ENCODE peak calls at places on chromosomes 16 and 17, in five cellular contexts. One of them, this sample, is unnamed.

GRCh38 chr16:53082509-53082908 is 27.7 kb downstream of the CHD9 start:
- DNase-seq in neuronal stem cell: no peak
- DNase-seq in mesenchymal stem cell: no peak
- DNase-seq in IMR-90: no peak
- DNase-seq in H1: no peak
- DNase-seq in this sample: no peak

GRCh38 chr17:9356488-9356911 is 219.1 kb downstream of the STX8 start:
- DNase-seq in mesenchymal stem cell: no peak
- DNase-seq in H1: no peak
- DNase-seq in neuronal stem cell: no peak
- DNase-seq in IMR-90: no peak
- DNase-seq in this sample: no peak

GRCh38 chr17:29241015-29241963 is 5.4 kb upstream of the CRYBA1 start:
- DNase-seq in neuronal stem cell: peak; percentile 63
- DNase-seq in IMR-90: peak; percentile 98
- DNase-seq in mesenchymal stem cell: peak; percentile 97
- DNase-seq in H1: peak; percentile 67
- DNase-seq in this sample: peak; percentile 77

GRCh38 chr16:1310832-1311200 is 1.4 kb downstream of the UBE2I start:
- DNase-seq in neuronal stem cell: no peak
- DNase-seq in IMR-90: no peak
- DNase-seq in H1: no peak
- DNase-seq in mesenchymal stem cell: peak; percentile 23
- DNase-seq in this sample: no peak

GRCh38 chr16:842061-842476 is 41.5 kb upstream of the GNG13 start:
- DNase-seq in mesenchymal stem cell: no peak
- DNase-seq in H1: no peak
- DNase-seq in IMR-90: peak; percentile 8
- DNase-seq in neuronal stem cell: no peak
- DNase-seq in this sample: no peak

GRCh38 chr17:80970762-80971703 is 20.6 kb upstream of the CHMP6 start:
- DNase-seq in neuronal stem cell: no peak
- DNase-seq in H1: no peak
- DNase-seq in IMR-90: no peak
- DNase-seq in mesenchymal stem cell: no peak
- DNase-seq in this sample: no peak

GRCh38 chr17:2137342-2138098 is 82.6 kb downstream of the HIC1 start:
- DNase-seq in mesenchymal stem cell: peak; percentile 95
- DNase-seq in IMR-90: peak; percentile 90
- DNase-seq in neuronal stem cell: peak; percentile 64
- DNase-seq in H1: peak; percentile 29
- DNase-seq in this sample: peak; percentile 93

GRCh38 chr16:709651-710499 is 4.3 kb upstream of the FBXL16 start:
- DNase-seq in H1: no peak
- DNase-seq in mesenchymal stem cell: peak; percentile 92
- DNase-seq in IMR-90: peak; percentile 88
- DNase-seq in neuronal stem cell: peak; percentile 87
- DNase-seq in this sample: peak; percentile 50

GRCh38 chr16:66740010-66740409 is 11.4 kb downstream of the DYNC1LI2 start:
- DNase-seq in IMR-90: peak; percentile 32
- DNase-seq in H1: no peak
- DNase-seq in mesenchymal stem cell: peak; percentile 55
- DNase-seq in neuronal stem cell: peak; percentile 46
- DNase-seq in this sample: peak; percentile 60

GRCh38 chr16:83338941-83339340 is 468.8 kb upstream of the HSBP1 start:
- DNase-seq in mesenchymal stem cell: peak; percentile 43
- DNase-seq in IMR-90: peak; percentile 37
- DNase-seq in neuronal stem cell: no peak
- DNase-seq in H1: no peak
- DNase-seq in this sample: no peak

GRCh38 chr16:46736695-46737094 is 11.4 kb downstream of the MYLK3 start:
- DNase-seq in IMR-90: no peak
- DNase-seq in H1: no peak
- DNase-seq in neuronal stem cell: no peak
- DNase-seq in mesenchymal stem cell: peak; percentile 18
- DNase-seq in this sample: peak; percentile 45

GRCh38 chr17:27481327-27481726 is 25.1 kb downstream of the KSR1 start:
- DNase-seq in IMR-90: no peak
- DNase-seq in H1: no peak
- DNase-seq in mesenchymal stem cell: no peak
- DNase-seq in neuronal stem cell: no peak
- DNase-seq in this sample: no peak

GRCh38 chr17:58568050-58568830 is 53.8 kb upstream of the MTMR4 start:
- DNase-seq in neuronal stem cell: no peak
- DNase-seq in H1: no peak
- DNase-seq in IMR-90: no peak
- DNase-seq in mesenchymal stem cell: no peak
- DNase-seq in this sample: no peak

GRCh38 chr17:32342603-32343325 is 791 bp upstream of the C17orf75 start:
- DNase-seq in H1: no peak
- DNase-seq in neuronal stem cell: no peak
- DNase-seq in mesenchymal stem cell: no peak
- DNase-seq in IMR-90: no peak
- DNase-seq in this sample: no peak

GRCh38 chr16:66696669-66697630 is at the start of gene CMTM4:
- DNase-seq in mesenchymal stem cell: peak; percentile 85
- DNase-seq in neuronal stem cell: peak; percentile 89
- DNase-seq in IMR-90: peak; percentile 80
- DNase-seq in H1: no peak
- DNase-seq in this sample: peak; percentile 86

GRCh38 chr17:6455321-6455705 is 11.1 kb downstream of the PIMREG start:
- DNase-seq in mesenchymal stem cell: no peak
- DNase-seq in H1: no peak
- DNase-seq in IMR-90: peak; percentile 17
- DNase-seq in neuronal stem cell: no peak
- DNase-seq in this sample: peak; percentile 81

GRCh38 chr17:4881761-4882555 is 17.4 kb upstream of the C17orf107 start:
- DNase-seq in IMR-90: peak; percentile 12
- DNase-seq in neuronal stem cell: peak; percentile 29
- DNase-seq in mesenchymal stem cell: peak; percentile 43
- DNase-seq in H1: no peak
- DNase-seq in this sample: peak; percentile 88

GRCh38 chr16:65666132-65666869 is 544.4 kb upstream of the CDH11 start:
- DNase-seq in H1: no peak
- DNase-seq in mesenchymal stem cell: no peak
- DNase-seq in IMR-90: no peak
- DNase-seq in neuronal stem cell: no peak
- DNase-seq in this sample: peak; percentile 34

GRCh38 chr17:19354123-19354522 is 8.4 kb downstream of the B9D1 start:
- DNase-seq in H1: no peak
- DNase-seq in IMR-90: peak; percentile 94
- DNase-seq in neuronal stem cell: no peak
- DNase-seq in mesenchymal stem cell: peak; percentile 85
- DNase-seq in this sample: no peak

GRCh38 chr17:82497483-82498405 is 21.8 kb upstream of the FOXK2 start:
- DNase-seq in neuronal stem cell: peak; percentile 40
- DNase-seq in mesenchymal stem cell: peak; percentile 74
- DNase-seq in IMR-90: peak; percentile 82
- DNase-seq in H1: no peak
- DNase-seq in this sample: no peak

GRCh38 chr16:11217651-11218323 is 38.2 kb downstream of the SOCS1 start:
- DNase-seq in neuronal stem cell: no peak
- DNase-seq in IMR-90: no peak
- DNase-seq in H1: no peak
- DNase-seq in mesenchymal stem cell: no peak
- DNase-seq in this sample: no peak

GRCh38 chr17:76379275-76379641 is 5.2 kb upstream of the SPHK1 start:
- DNase-seq in neuronal stem cell: no peak
- DNase-seq in H1: no peak
- DNase-seq in mesenchymal stem cell: no peak
- DNase-seq in IMR-90: no peak
- DNase-seq in this sample: no peak

GRCh38 chr17:36583787-36584186 is 7.9 kb upstream of the DHRS11 start:
- DNase-seq in H1: no peak
- DNase-seq in IMR-90: no peak
- DNase-seq in neuronal stem cell: no peak
- DNase-seq in mesenchymal stem cell: no peak
- DNase-seq in this sample: no peak

GRCh38 chr17:74446551-74447500 is 14.9 kb downstream of the GPRC5C start:
- DNase-seq in mesenchymal stem cell: no peak
- DNase-seq in H1: no peak
- DNase-seq in IMR-90: no peak
- DNase-seq in neuronal stem cell: no peak
- DNase-seq in this sample: no peak

GRCh38 chr16:66928702-66929388 is 3.5 kb upstream of the RRAD start:
- DNase-seq in IMR-90: peak; percentile 35
- DNase-seq in mesenchymal stem cell: peak; percentile 55
- DNase-seq in neuronal stem cell: no peak
- DNase-seq in H1: peak; percentile 34
- DNase-seq in this sample: peak; percentile 70

GRCh38 chr16:89261691-89262563 is 44.4 kb downstream of the ZNF778 start:
- DNase-seq in H1: no peak
- DNase-seq in IMR-90: peak; percentile 13
- DNase-seq in neuronal stem cell: no peak
- DNase-seq in mesenchymal stem cell: peak; percentile 50
- DNase-seq in this sample: no peak

GRCh38 chr17:75899353-75899752 is 2.6 kb upstream of the TRIM65 start:
- DNase-seq in IMR-90: no peak
- DNase-seq in H1: no peak
- DNase-seq in neuronal stem cell: no peak
- DNase-seq in mesenchymal stem cell: no peak
- DNase-seq in this sample: peak; percentile 30

GRCh38 chr16:71781741-71782140 is 26.9 kb downstream of the AP1G1 start:
- DNase-seq in IMR-90: peak; percentile 19
- DNase-seq in mesenchymal stem cell: peak; percentile 42
- DNase-seq in H1: no peak
- DNase-seq in neuronal stem cell: no peak
- DNase-seq in this sample: no peak

GRCh38 chr16:87864331-87864989 is 4.8 kb downstream of the SLC7A5 start:
- DNase-seq in mesenchymal stem cell: no peak
- DNase-seq in IMR-90: peak; percentile 55
- DNase-seq in neuronal stem cell: no peak
- DNase-seq in H1: no peak
- DNase-seq in this sample: no peak

GRCh38 chr17:35372846-35373531 is 432 bp downstream of the SLFN11 start:
- DNase-seq in neuronal stem cell: no peak
- DNase-seq in mesenchymal stem cell: no peak
- DNase-seq in H1: no peak
- DNase-seq in IMR-90: no peak
- DNase-seq in this sample: peak; percentile 41

GRCh38 chr16:70778901-70779309 is 22.1 kb downstream of the VAC14 start:
- DNase-seq in mesenchymal stem cell: peak; percentile 83
- DNase-seq in IMR-90: peak; percentile 92
- DNase-seq in neuronal stem cell: peak; percentile 75
- DNase-seq in H1: peak; percentile 74
- DNase-seq in this sample: peak; percentile 86

GRCh38 chr17:41439375-41439774 is 1.4 kb downstream of the KRT38 start:
- DNase-seq in H1: no peak
- DNase-seq in IMR-90: peak; percentile 44
- DNase-seq in mesenchymal stem cell: no peak
- DNase-seq in neuronal stem cell: no peak
- DNase-seq in this sample: no peak

GRCh38 chr17:41434313-41434895 is 6.4 kb downstream of the KRT38 start:
- DNase-seq in IMR-90: no peak
- DNase-seq in mesenchymal stem cell: no peak
- DNase-seq in H1: no peak
- DNase-seq in neuronal stem cell: no peak
- DNase-seq in this sample: no peak

GRCh38 chr17:41440531-41441033 is at the start of gene KRT38:
- DNase-seq in IMR-90: no peak
- DNase-seq in H1: no peak
- DNase-seq in mesenchymal stem cell: no peak
- DNase-seq in neuronal stem cell: no peak
- DNase-seq in this sample: no peak

GRCh38 chr17:41437769-41438168 is 3.0 kb downstream of the KRT38 start:
- DNase-seq in mesenchymal stem cell: no peak
- DNase-seq in neuronal stem cell: no peak
- DNase-seq in IMR-90: peak; percentile 30
- DNase-seq in H1: no peak
- DNase-seq in this sample: no peak

DNA sequence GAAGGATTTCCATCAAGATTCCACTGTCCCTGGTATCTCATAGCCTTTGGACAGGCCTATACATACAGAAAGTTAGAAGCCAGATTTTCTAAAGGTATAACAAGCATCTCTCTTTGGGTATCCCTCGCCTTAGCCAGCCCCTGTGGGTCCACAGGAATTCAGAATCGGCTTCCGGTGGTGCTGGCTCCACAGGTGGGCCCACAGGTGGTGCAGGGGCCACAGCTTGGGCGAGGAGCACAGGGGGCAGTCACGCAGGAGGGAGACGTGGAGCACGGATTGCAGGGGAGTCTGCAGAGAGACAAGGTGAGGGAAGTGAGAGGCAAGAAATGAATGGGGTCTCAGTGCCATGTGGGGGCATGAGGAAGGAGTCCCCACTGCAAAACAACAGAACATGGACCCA is 3.5 kb downstream of the KRT38 start:
- DNase-seq in neuronal stem cell: no peak
- DNase-seq in H1: no peak
- DNase-seq in mesenchymal stem cell: no peak
- DNase-seq in IMR-90: no peak
- DNase-seq in this sample: no peak
- H4K91ac ChIP-seq in neuronal stem cell: no peak overlapping the region
- H4K91ac ChIP-seq in H1: no peak overlapping the region
- H4K91ac ChIP-seq in mesenchymal stem cell: no peak overlapping the region
- H4K91ac ChIP-seq in IMR-90: no peak overlapping the region
- H4K91ac ChIP-seq in this sample: no peak overlapping the region

GRCh38 chr17:50207318-50207717 is 5.9 kb upstream of the COL1A1 start:
- DNase-seq in IMR-90: no peak
- DNase-seq in H1: no peak
- DNase-seq in neuronal stem cell: no peak
- DNase-seq in mesenchymal stem cell: peak; percentile 20
- DNase-seq in this sample: no peak

GRCh38 chr17:50209133-50209471 is 7.7 kb upstream of the COL1A1 start:
- DNase-seq in IMR-90: no peak
- DNase-seq in mesenchymal stem cell: no peak
- DNase-seq in H1: no peak
- DNase-seq in neuronal stem cell: no peak
- DNase-seq in this sample: no peak

GRCh38 chr17:50208611-50209061 is 7.2 kb upstream of the COL1A1 start:
- DNase-seq in H1: no peak
- DNase-seq in neuronal stem cell: no peak
- DNase-seq in IMR-90: no peak
- DNase-seq in mesenchymal stem cell: peak; percentile 25
- DNase-seq in this sample: no peak

GRCh38 chr17:50206604-50207293 is 5.3 kb upstream of the COL1A1 start:
- DNase-seq in neuronal stem cell: no peak
- DNase-seq in mesenchymal stem cell: peak; percentile 79
- DNase-seq in IMR-90: peak; percentile 66
- DNase-seq in H1: no peak
- DNase-seq in this sample: peak; percentile 91

GRCh38 chr17:50207792-50208567 is 6.5 kb upstream of the COL1A1 start:
- DNase-seq in neuronal stem cell: no peak
- DNase-seq in mesenchymal stem cell: no peak
- DNase-seq in IMR-90: no peak
- DNase-seq in H1: no peak
- DNase-seq in this sample: peak; percentile 84
- H3K79me1 ChIP-seq in neuronal stem cell: no peaks in the 10 kb centered on the region
- H3K79me1 ChIP-seq in mesenchymal stem cell: peaks cover 4% of the 10 kb centered on the region
- H3K79me1 ChIP-seq in IMR-90: peaks cover 19% of the 10 kb centered on the region
- H3K79me1 ChIP-seq in H1: no peaks in the 10 kb centered on the region
- H3K79me1 ChIP-seq in this sample: no peaks in the 10 kb centered on the region

GRCh38 chr16:3880623-3881498 is at the start of gene CREBBP:
- DNase-seq in mesenchymal stem cell: peak; percentile 84
- DNase-seq in neuronal stem cell: peak; percentile 92
- DNase-seq in IMR-90: peak; percentile 80
- DNase-seq in H1: peak; percentile 41
- DNase-seq in this sample: peak; percentile 86
- H3K4me2 ChIP-seq in mesenchymal stem cell: peak within 1 kb of the TSS; percentile 99
- H3K4me2 ChIP-seq in neuronal stem cell: peak within 1 kb of the TSS; percentile 81
- H3K4me2 ChIP-seq in IMR-90: peak within 1 kb of the TSS; percentile 91
- H3K4me2 ChIP-seq in H1: peak within 1 kb of the TSS; percentile 94
- H3K4me2 ChIP-seq in this sample: peak within 1 kb of the TSS; percentile 88

GRCh38 chr17:79018045-79018695 is 5.8 kb upstream of the C1QTNF1 start:
- DNase-seq in H1: no peak
- DNase-seq in neuronal stem cell: no peak
- DNase-seq in IMR-90: no peak
- DNase-seq in mesenchymal stem cell: no peak
- DNase-seq in this sample: no peak
- H4K91ac ChIP-seq in H1: no peak overlapping the region
- H4K91ac ChIP-seq in neuronal stem cell: no peak overlapping the region
- H4K91ac ChIP-seq in IMR-90: no peak overlapping the region
- H4K91ac ChIP-seq in mesenchymal stem cell: no peak overlapping the region
- H4K91ac ChIP-seq in this sample: no peak overlapping the region

This sample was measured in H9.